ENCODE peak calls at places on chromosome 18, in nine cellular contexts. A is activated naive CD8-positive, alpha-beta T cell treated with anti-CD3 and anti-CD28 coated beads for 36 hours; X is activated CD8-positive, alpha-beta memory T cell treated with anti-CD3 and anti-CD28 coated beads for 24 hours; V is choroid plexus epithelial cell; O is LoVo; P is neuronal stem cell; R is caudate nucleus; J is left cardiac atrium; F is COR-L47. W is an unnamed sample.

GRCh38 chr18:56711706-56712445 is 60.7 kb downstream of the WDR7 start:
- DNase-seq in A (no peak), X (no peak), V (no peak), O (no peak), P (no peak), R (no peak), J (no peak), F (no peak), W (no peak)

GRCh38 chr18:62452280-62452824 is 70.5 kb upstream of the ZCCHC2 start:
- DNase-seq in A (no peak), X (no peak), V (peak; percentile 39), O (no peak), P (no peak), R (no peak), J (no peak), F (no peak), W (no peak)

GRCh38 chr18:48229445-48230052 is 179.6 kb downstream of the ZBTB7C start:
- DNase-seq in A (no peak), X (no peak), V (no peak), O (no peak), P (no peak), R (no peak), J (peak; percentile 29), F (peak; percentile 57), W (no peak)

GRCh38 chr18:45957100-45957499 is 10.0 kb downstream of the EPG5 start:
- DNase-seq in A (no peak), X (no peak), V (peak; percentile 93), O (no peak), P (no peak), R (no peak), J (no peak), F (no peak), W (no peak)

GRCh38 chr18:48877941-48878340 is 72.8 kb downstream of the SMAD7 start:
- DNase-seq in A (no peak), X (no peak), V (no peak), O (no peak), P (no peak), R (no peak), J (peak; percentile 7), F (no peak), W (no peak)

GRCh38 chr18:44080054-44080453 is 600.6 kb upstream of the SETBP1 start:
- DNase-seq in A (no peak), X (no peak), V (peak; percentile 6), O (no peak), P (no peak), R (no peak), J (no peak), F (no peak), W (no peak)

GRCh38 chr18:47772374-47773248 is 157.8 kb downstream of the SMAD2 start:
- DNase-seq in A (peak; percentile 60), X (peak; percentile 86), V (peak; percentile 78), O (peak; percentile 24), P (peak; percentile 32), R (no peak), J (no peak), F (peak; percentile 75), W (no peak)

GRCh38 chr18:5779922-5780321 is 115.4 kb downstream of the TMEM200C start:
- DNase-seq in A (no peak), X (no peak), V (no peak), O (no peak), P (no peak), R (no peak), J (no peak), F (no peak), W (no peak)

GRCh38 chr18:46155652-46156051 is 51.5 kb downstream of the HAUS1 start:
- DNase-seq in A (peak; percentile 72), X (no peak), V (peak; percentile 80), O (peak; percentile 26), P (no peak), R (no peak), J (no peak), F (no peak), W (no peak)

GRCh38 chr18:3526421-3527354 is 76.7 kb downstream of the TGIF1 start:
- DNase-seq in A (no peak), X (no peak), V (peak; percentile 76), O (no peak), P (peak; percentile 44), R (no peak), J (no peak), F (no peak), W (peak; percentile 82)

GRCh38 chr18:49652841-49653240 is 91.0 kb downstream of the LIPG start:
- DNase-seq in A (no peak), X (no peak), V (peak; percentile 30), O (no peak), P (no peak), R (no peak), J (no peak), F (no peak), W (no peak)

GRCh38 chr18:55627007-55627406 is 39.0 kb upstream of the TCF4 start:
- DNase-seq in A (no peak), X (no peak), V (no peak), O (no peak), P (no peak), R (no peak), J (no peak), F (no peak), W (no peak)

GRCh38 chr18:50982086-50982801 is 14.4 kb downstream of the ELAC1 start:
- DNase-seq in A (no peak), X (no peak), V (no peak), O (no peak), P (no peak), R (no peak), J (no peak), F (no peak), W (no peak)

GRCh38 chr18:76557026-76557575 is 62.1 kb upstream of the ZNF516 start:
- DNase-seq in A (no peak), X (no peak), V (peak; percentile 34), O (no peak), P (no peak), R (no peak), J (no peak), F (no peak), W (no peak)

GRCh38 chr18:12692206-12692605 is 10.3 kb downstream of the CEP76 start:
- DNase-seq in A (no peak), X (no peak), V (no peak), O (no peak), P (no peak), R (no peak), J (no peak), F (no peak), W (no peak)

GRCh38 chr18:14179306-14179705 is 47.1 kb upstream of the ZNF519 start:
- DNase-seq in A (no peak), X (no peak), V (no peak), O (no peak), P (no peak), R (no peak), J (no peak), F (no peak), W (no peak)

GRCh38 chr18:78376036-78376435 is 603.6 kb upstream of the SALL3 start:
- DNase-seq in A (no peak), X (no peak), V (no peak), O (no peak), P (peak; percentile 32), R (no peak), J (no peak), F (no peak), W (no peak)

GRCh38 chr18:74567805-74568204 is 29.9 kb upstream of the ZNF407 start:
- DNase-seq in A (no peak), X (no peak), V (no peak), O (no peak), P (no peak), R (no peak), J (no peak), F (no peak), W (no peak)

GRCh38 chr18:54140641-54141040 is 83.8 kb downstream of the MBD2 start:
- DNase-seq in A (no peak), X (no peak), V (peak; percentile 23), O (no peak), P (no peak), R (no peak), J (no peak), F (no peak), W (no peak)

GRCh38 chr18:26685438-26686173 is 137.3 kb upstream of the KCTD1 start:
- DNase-seq in A (no peak), X (no peak), V (no peak), O (no peak), P (peak; percentile 48), R (no peak), J (no peak), F (peak; percentile 19), W (no peak)

GRCh38 chr18:25067291-25068050 is 284.5 kb downstream of the ZNF521 start:
- DNase-seq in A (no peak), X (no peak), V (no peak), O (no peak), P (no peak), R (no peak), J (no peak), F (no peak), W (no peak)

GRCh38 chr18:36095936-36096519 is 28.7 kb upstream of the RPRD1A start:
- DNase-seq in A (no peak), X (no peak), V (peak; percentile 90), O (peak; percentile 74), P (peak; percentile 18), R (no peak), J (no peak), F (peak; percentile 70), W (peak; percentile 22)

GRCh38 chr18:49002045-49002444 is 51.3 kb upstream of the SMAD7 start:
- DNase-seq in A (no peak), X (no peak), V (no peak), O (no peak), P (no peak), R (no peak), J (no peak), F (no peak), W (no peak)

GRCh38 chr18:245282-245847 is 22.5 kb downstream of the THOC1 start:
- DNase-seq in A (no peak), X (no peak), V (no peak), O (no peak), P (no peak), R (no peak), J (no peak), F (no peak), W (no peak)

GRCh38 chr18:59159986-59160385 is 20.3 kb downstream of the SEC11C start:
- DNase-seq in A (no peak), X (no peak), V (no peak), O (no peak), P (no peak), R (no peak), J (no peak), F (peak; percentile 68), W (no peak)

GRCh38 chr18:63867368-63867767 is 20.1 kb upstream of the SERPINB2 start:
- DNase-seq in A (no peak), X (no peak), V (no peak), O (no peak), P (no peak), R (no peak), J (no peak), F (no peak), W (no peak)

W was measured in NCI-H1092.